ENCODE peak calls at places on chromosomes 12 and 14, in eight cellular contexts. D, T, X, N, Q, R, S and Z are unnamed samples.

GRCh38 chr12:30201301-30202160 is 417.8 kb upstream of the TMTC1 start:
- ATAC-seq in D (peak; percentile 72), T (no peak), X (no peak), N (peak; percentile 78), Q (no peak), R (no peak), S (no peak), Z (peak; percentile 31)

GRCh38 chr14:53979747-53980642 is 23.4 kb upstream of the BMP4 start:
- ATAC-seq in D (no peak), T (peak; percentile 55), X (peak; percentile 86), N (peak; percentile 65), Q (no peak), R (no peak), S (no peak), Z (peak; percentile 51)

GRCh38 chr12:57724003-57724935 is 14.3 kb downstream of the AGAP2 start:
- ATAC-seq in D (no peak), T (no peak), X (no peak), N (no peak), Q (peak; percentile 14), R (no peak), S (no peak), Z (no peak)

GRCh38 chr12:33770652-33771051 is 251.6 kb upstream of the ALG10 start:
- ATAC-seq in D (no peak), T (no peak), X (no peak), N (no peak), Q (no peak), R (no peak), S (no peak), Z (no peak)

GRCh38 chr14:54566152-54566409 is 847 bp upstream of the SAMD4A start:
- ATAC-seq in D (no peak), T (no peak), X (no peak), N (no peak), Q (no peak), R (no peak), S (no peak), Z (no peak)

GRCh38 chr14:66634876-66635275 is 126.9 kb downstream of the GPHN start:
- ATAC-seq in D (no peak), T (no peak), X (peak; percentile 57), N (no peak), Q (peak; percentile 45), R (no peak), S (no peak), Z (no peak)

GRCh38 chr12:82650627-82651337 is 35.9 kb upstream of the TMTC2 start:
- ATAC-seq in D (no peak), T (peak; percentile 94), X (peak; percentile 41), N (no peak), Q (peak; percentile 91), R (peak; percentile 51), S (no peak), Z (no peak)

GRCh38 chr12:111035578-111036301 is 115.4 kb upstream of the MYL2 start:
- ATAC-seq in D (no peak), T (no peak), X (no peak), N (peak; percentile 17), Q (no peak), R (no peak), S (no peak), Z (no peak)

GRCh38 chr12:45122776-45123380 is 72.0 kb upstream of the DBX2 start:
- ATAC-seq in D (peak; percentile 75), T (peak; percentile 63), X (no peak), N (no peak), Q (no peak), R (no peak), S (peak; percentile 51), Z (no peak)

GRCh38 chr12:69440016-69440415 is 30.2 kb upstream of the FRS2 start:
- ATAC-seq in D (no peak), T (no peak), X (no peak), N (no peak), Q (no peak), R (no peak), S (no peak), Z (no peak)

GRCh38 chr12:21774358-21775129 is at the start of gene KCNJ8:
- ATAC-seq in D (no peak), T (no peak), X (peak; percentile 37), N (peak; percentile 80), Q (no peak), R (peak; percentile 93), S (peak; percentile 87), Z (peak; percentile 87)

GRCh38 chr14:63295991-63296630 is 22.6 kb downstream of the GPHB5 start:
- ATAC-seq in D (no peak), T (no peak), X (no peak), N (no peak), Q (peak; percentile 14), R (peak; percentile 40), S (no peak), Z (peak; percentile 19)

GRCh38 chr14:42334931-42335330 is 728.3 kb downstream of the LRFN5 start:
- ATAC-seq in D (no peak), T (no peak), X (no peak), N (no peak), Q (no peak), R (no peak), S (no peak), Z (no peak)

GRCh38 chr14:53011053-53011462 is 60.2 kb upstream of the FERMT2 start:
- ATAC-seq in D (peak; percentile 51), T (peak; percentile 91), X (peak; percentile 89), N (peak; percentile 82), Q (no peak), R (peak; percentile 81), S (peak; percentile 69), Z (peak; percentile 96)

GRCh38 chr14:61491876-61492440 is 170.6 kb downstream of the PRKCH start:
- ATAC-seq in D (no peak), T (no peak), X (no peak), N (no peak), Q (no peak), R (no peak), S (no peak), Z (peak; percentile 34)

GRCh38 chr12:92485356-92486348 is 217.1 kb upstream of the PLEKHG7 start:
- ATAC-seq in D (no peak), T (no peak), X (no peak), N (no peak), Q (peak; percentile 58), R (no peak), S (no peak), Z (no peak)

GRCh38 chr14:89337912-89338311 is 79.1 kb downstream of the FOXN3 start:
- ATAC-seq in D (no peak), T (no peak), X (peak; percentile 10), N (no peak), Q (no peak), R (no peak), S (no peak), Z (peak; percentile 73)

GRCh38 chr14:96208739-96209138 is 4.1 kb downstream of the BDKRB2 start:
- ATAC-seq in D (no peak), T (no peak), X (no peak), N (no peak), Q (no peak), R (no peak), S (no peak), Z (no peak)

GRCh38 chr12:48788852-48789775 is at the start of gene ADCY6:
- ATAC-seq in D (peak; percentile 86), T (peak; percentile 81), X (peak; percentile 91), N (peak; percentile 64), Q (peak; percentile 78), R (peak; percentile 82), S (peak; percentile 57), Z (peak; percentile 88)
- TF ChIP-seq POLR2AphosphoS5 in D (no peak), T (peak; percentile 66), X (peak; percentile 60), N (no peak), Q (no peak), R (no peak), S (no peak), Z (no peak)

GRCh38 chr12:11754256-11754655 is 104.8 kb downstream of the ETV6 start:
- ATAC-seq in D (no peak), T (no peak), X (no peak), N (no peak), Q (no peak), R (no peak), S (no peak), Z (no peak)

GRCh38 chr12:11753826-11754225 is 104.4 kb downstream of the ETV6 start:
- ATAC-seq in D (no peak), T (no peak), X (no peak), N (no peak), Q (no peak), R (no peak), S (no peak), Z (no peak)

GRCh38 chr12:11752403-11753150 is 103.1 kb downstream of the ETV6 start:
- ATAC-seq in D (no peak), T (no peak), X (no peak), N (peak; percentile 18), Q (no peak), R (no peak), S (no peak), Z (no peak)

GRCh38 chr12:11755311-11755930 is 105.9 kb downstream of the ETV6 start:
- ATAC-seq in D (no peak), T (no peak), X (no peak), N (no peak), Q (no peak), R (no peak), S (no peak), Z (no peak)

DNA sequence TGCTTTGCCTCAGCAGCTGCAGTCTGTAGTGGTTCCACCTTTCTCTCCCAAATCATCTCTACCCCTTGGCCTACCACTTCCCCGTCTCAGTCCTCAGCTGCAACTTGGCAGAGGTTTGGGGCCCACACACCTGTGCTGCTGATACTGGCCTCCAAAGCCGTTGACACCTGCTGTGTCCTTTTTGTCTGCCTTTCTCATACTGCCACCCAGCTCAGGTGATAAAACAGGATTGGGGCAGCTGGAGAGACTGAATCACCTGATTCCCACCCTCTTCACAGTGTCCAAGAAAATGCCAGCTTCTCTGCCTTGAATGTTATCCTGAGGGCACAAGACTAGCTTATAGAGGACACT is 103.7 kb downstream of the ETV6 start:
- ATAC-seq in D (no peak), T (no peak), X (no peak), N (peak; percentile 82), Q (no peak), R (no peak), S (no peak), Z (no peak)
- TF ChIP-seq POLR2AphosphoS5 in D (no peak), T (no peak), X (no peak), N (no peak), Q (no peak), R (no peak), S (no peak), Z (no peak)

DNA sequence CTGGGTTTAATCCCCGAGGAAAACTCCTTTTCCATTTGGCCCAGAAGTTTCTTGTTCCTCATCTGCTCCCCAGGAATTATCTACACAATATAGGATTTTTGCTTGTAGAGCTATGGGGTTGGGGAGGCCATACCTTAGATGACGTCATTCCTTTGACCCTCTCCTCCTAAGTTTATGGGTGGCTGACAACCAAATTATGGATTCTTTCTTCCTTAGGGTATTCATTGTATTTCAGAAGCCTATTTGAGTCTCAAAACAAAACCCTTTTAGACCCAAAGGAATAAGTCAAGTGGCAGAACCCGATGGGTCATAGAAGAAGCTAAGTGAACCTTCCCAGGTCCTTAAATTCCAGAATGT is 14.2 kb downstream of the PROX2 start:
- ATAC-seq in D (no peak), T (no peak), X (no peak), N (no peak), Q (no peak), R (no peak), S (no peak), Z (no peak)
- TF ChIP-seq POLR2AphosphoS5 in D (no peak), T (no peak), X (no peak), N (no peak), Q (no peak), R (no peak), S (no peak), Z (no peak)

DNA sequence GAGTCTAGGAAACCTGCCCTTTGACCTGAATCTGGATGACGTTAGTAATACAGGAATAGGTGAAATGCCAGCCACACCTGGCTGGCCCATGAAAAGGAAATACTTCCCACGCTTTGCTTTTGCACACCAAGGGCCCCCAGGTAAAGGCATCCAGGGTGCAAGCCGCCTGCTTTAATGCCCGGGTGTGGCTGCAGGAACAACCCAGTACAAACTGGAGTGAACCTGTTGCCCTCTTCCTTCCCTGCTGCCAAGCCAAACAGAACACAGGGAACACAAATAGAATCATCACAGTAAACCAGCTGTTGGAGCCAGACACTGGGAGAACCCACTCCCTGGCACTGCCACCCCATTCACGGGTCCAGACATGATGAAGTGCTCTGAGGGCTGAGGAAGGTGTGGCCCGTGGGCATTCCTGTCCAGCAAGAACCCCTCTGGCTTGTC is 24.2 kb upstream of the FOS start:
- ATAC-seq in D (no peak), T (no peak), X (no peak), N (no peak), Q (no peak), R (peak; percentile 1), S (no peak), Z (no peak)
- TF ChIP-seq POLR2AphosphoS5 in D (no peak), T (no peak), X (no peak), N (no peak), Q (no peak), R (no peak), S (no peak), Z (no peak)